ENCODE peak calls at places on chromosome 9, in four cellular contexts. W is sigmoid colon; I is CD8-positive, alpha-beta memory T cell; G is uterus. T is an unnamed sample.

GRCh38 chr9:2473691-2474090 is 147.9 kb upstream of the VLDLR start:
- DNase-seq in W (no peak), I (no peak), G (no peak), T (no peak)

GRCh38 chr9:121380941-121381340 is 10.9 kb upstream of the STOM start:
- DNase-seq in W (no peak), G (no peak), I (no peak), T (no peak)

GRCh38 chr9:108478431-108478837 is 377.4 kb downstream of the ACTL7B start:
- DNase-seq in I (no peak), W (peak; percentile 64), G (peak; percentile 39), T (no peak)

GRCh38 chr9:120710110-120710981 is 3.9 kb downstream of the MEGF9 start:
- DNase-seq in I (peak; percentile 3), W (no peak), G (no peak), T (no peak)

GRCh38 chr9:36924071-36924470 is 110.0 kb downstream of the PAX5 start:
- DNase-seq in G (no peak), W (peak; percentile 3), I (no peak), T (no peak)

GRCh38 chr9:16661816-16662215 is 208.7 kb downstream of the BNC2 start:
- DNase-seq in G (no peak), I (no peak), W (no peak), T (no peak)

GRCh38 chr9:26809795-26810194 is 82.8 kb downstream of the CAAP1 start:
- DNase-seq in W (no peak), I (no peak), G (no peak), T (no peak)

GRCh38 chr9:112421771-112422222 is 41.9 kb downstream of the HSDL2 start:
- DNase-seq in I (no peak), G (no peak), W (no peak), T (no peak)

GRCh38 chr9:13705356-13705755 is 425.9 kb upstream of the MPDZ start:
- DNase-seq in I (no peak), G (no peak), W (no peak), T (no peak)

GRCh38 chr9:99105152-99106043 is 485 bp downstream of the TGFBR1 start:
- DNase-seq in W (peak; percentile 87), I (peak; percentile 15), G (peak; percentile 67), T (peak; percentile 78)

DNA sequence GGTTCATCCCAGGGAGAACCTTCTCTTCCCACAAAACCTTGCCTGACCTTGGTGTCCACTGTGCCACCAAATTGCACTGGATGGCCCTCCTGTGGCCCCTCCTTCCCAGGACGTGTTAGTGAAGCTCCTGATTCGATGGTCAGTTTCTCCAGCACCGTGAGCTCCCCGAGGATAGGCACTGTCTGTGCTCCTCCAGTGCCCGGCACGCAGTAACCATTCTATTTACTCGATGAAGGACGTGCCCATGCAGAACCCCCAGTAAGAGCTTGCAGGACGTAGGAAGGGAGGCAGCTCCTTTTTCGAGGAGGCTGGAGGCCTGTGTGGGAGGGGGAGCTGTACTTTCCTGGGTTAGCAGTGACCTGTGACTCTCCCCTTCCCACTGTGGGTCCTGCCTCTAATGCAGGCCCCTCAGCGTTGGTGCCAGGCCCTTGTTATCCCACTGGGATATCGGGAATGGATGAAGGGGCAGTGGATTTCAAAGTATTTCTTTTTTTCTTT is 39.6 kb downstream of the HABP4 start:
- DNase-seq in W (no peak), I (no peak), G (no peak), T (no peak)
- H3K36me3 ChIP-seq in W (peaks cover 3% of the 10 kb centered on the region), I (no peaks in the 10 kb centered on the region), G (no peaks in the 10 kb centered on the region), T (no peaks in the 10 kb centered on the region)

DNA sequence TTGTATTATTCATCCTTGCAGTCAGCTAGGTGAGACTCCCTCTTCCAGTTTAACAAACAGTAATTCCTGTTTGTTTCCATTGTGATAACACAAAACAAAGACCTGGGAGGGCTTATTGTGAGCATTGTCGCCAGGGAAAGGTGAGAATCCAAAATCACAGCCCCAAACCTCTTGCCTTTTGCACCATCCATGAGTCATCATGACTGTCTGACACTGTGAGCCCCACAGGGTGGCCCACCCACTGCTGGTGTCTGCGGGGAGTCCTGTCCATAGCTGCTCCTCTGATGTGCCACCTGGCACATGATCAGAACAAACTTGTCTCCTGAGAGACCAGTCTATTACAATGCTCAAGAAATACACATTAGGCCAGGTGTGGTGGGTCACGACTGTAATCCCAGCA is 33.7 kb upstream of the S1PR3 start:
- DNase-seq in W (no peak), G (no peak), I (no peak), T (no peak)
- H3K36me3 ChIP-seq in W (no peaks in the 10 kb centered on the region), G (no peaks in the 10 kb centered on the region), I (no peaks in the 10 kb centered on the region), T (no peaks in the 10 kb centered on the region)

GRCh38 chr9:132324425-132324824 is 30.4 kb downstream of the SETX start:
- DNase-seq in I (no peak), W (no peak), G (no peak), T (no peak)

GRCh38 chr9:132319421-132320110 is 35.2 kb downstream of the SETX start:
- DNase-seq in G (no peak), W (no peak), I (no peak), T (no peak)
- H3K36me3 ChIP-seq in G (no peaks in the 10 kb centered on the region), W (no peaks in the 10 kb centered on the region), I (peaks cover 11% of the 10 kb centered on the region), T (peaks cover 9% of the 10 kb centered on the region)

DNA sequence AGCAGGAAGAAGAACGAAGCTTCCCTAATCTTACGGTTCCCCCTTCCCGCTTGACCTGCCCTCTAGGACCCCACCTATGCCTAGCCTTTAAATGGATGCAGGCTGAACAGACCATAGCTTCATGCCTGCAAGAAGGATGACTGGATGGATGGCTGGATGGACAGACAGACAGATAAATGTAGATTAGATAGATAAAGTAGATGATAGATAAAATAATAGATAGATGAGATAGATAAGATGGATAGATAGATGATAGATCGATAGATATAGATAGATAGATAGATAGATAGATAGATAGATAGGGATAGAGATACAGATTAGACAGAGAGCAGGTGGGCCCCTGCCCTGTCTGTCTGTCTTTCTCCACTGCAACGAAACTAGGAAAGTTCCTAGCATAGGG is 72.0 kb downstream of the GPR21 start:
- DNase-seq in W (no peak), G (no peak), I (no peak), T (no peak)
- H3K36me3 ChIP-seq in W (no peaks in the 10 kb centered on the region), G (no peaks in the 10 kb centered on the region), I (peaks cover 12% of the 10 kb centered on the region), T (peaks cover 28% of the 10 kb centered on the region)

GRCh38 chr9:136443687-136444086 is 4.0 kb upstream of the INPP5E start:
- DNase-seq in G (no peak), W (no peak), I (no peak), T (no peak)
- H3K36me3 ChIP-seq in G (no peaks in the 10 kb centered on the region), W (peaks cover 51% of the 10 kb centered on the region), I (peaks cover 29% of the 10 kb centered on the region), T (peaks cover 39% of the 10 kb centered on the region)

DNA sequence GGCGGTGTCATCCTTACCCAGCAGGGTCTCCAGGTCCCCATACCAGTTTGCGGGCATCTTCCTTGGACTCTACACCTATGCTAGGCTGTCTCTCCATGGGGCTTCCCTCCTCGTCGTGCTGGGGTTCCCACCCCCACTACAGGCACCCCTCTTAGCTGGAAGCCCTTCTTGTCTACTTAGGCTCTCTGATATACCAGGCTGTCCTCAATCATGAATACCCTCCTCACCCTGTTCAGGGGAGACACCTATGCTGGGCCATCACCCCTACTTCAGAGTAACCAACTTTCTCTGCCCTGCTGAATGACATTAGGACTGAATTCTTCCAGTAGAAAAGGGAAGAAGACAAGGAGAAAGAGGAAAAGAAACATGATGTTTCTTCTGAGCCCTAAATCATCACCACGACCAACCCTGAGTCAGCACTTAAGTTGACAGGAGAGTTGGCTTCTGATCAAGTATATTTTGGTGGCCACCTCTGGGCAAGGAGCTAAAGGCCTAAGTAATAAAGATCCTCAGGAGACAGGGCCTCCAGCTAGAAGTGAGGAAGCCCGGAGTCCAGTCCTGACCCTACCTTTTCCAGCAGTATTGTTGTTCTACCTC is 115.3 kb downstream of the GCNT1 start:
- DNase-seq in W (no peak), G (no peak), I (no peak), T (peak; percentile 15)
- H3K36me3 ChIP-seq in W (no peaks in the 10 kb centered on the region), G (no peaks in the 10 kb centered on the region), I (no peaks in the 10 kb centered on the region), T (no peaks in the 10 kb centered on the region)

GRCh38 chr9:97284798-97285197 is 22.7 kb upstream of the CCDC180 start:
- DNase-seq in W (no peak), I (no peak), G (no peak), T (no peak)
- H3K36me3 ChIP-seq in W (peaks cover 8% of the 10 kb centered on the region), I (peaks cover 23% of the 10 kb centered on the region), G (no peaks in the 10 kb centered on the region), T (no peaks in the 10 kb centered on the region)

DNA sequence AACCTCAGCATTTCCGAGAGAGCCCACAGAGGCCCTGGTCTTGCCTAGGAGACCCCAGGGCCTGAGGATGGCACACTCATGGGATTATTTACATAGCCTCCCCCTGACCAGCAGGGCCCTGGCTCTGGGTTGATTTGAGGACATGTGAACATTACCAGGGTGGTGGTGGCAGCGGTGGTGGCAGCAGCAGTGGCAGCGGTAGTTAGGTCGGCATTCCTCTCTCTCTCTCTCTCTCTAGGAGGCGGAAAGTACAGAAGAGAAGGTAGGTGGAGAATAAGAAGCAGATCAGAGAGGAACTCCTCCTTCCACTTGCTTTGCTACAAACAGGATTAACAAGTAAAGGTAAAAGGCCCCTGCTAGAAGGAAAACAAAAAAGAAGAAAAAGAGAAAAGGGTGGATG is 39.3 kb downstream of the B4GALT1 start:
- DNase-seq in W (peak; percentile 45), I (no peak), G (no peak), T (no peak)
- H3K36me3 ChIP-seq in W (no peaks in the 10 kb centered on the region), I (peaks cover 38% of the 10 kb centered on the region), G (no peaks in the 10 kb centered on the region), T (peaks cover 11% of the 10 kb centered on the region)